ENCODE peak calls at places on chromosomes 2 and 18, in four cellular contexts. T, U, J and Y are unnamed samples. For H3K4me1, the result is how much of the 10 kb centered on the place peaks cover.

GRCh38 chr2:288002-288742 is at the start of gene ALKAL2:
- DNase-seq in T (no peak), U (no peak), J (no peak), Y (no peak)

GRCh38 chr2:3208591-3208990 is 169.0 kb downstream of the EIPR1 start:
- DNase-seq in T (no peak), U (no peak), J (no peak), Y (no peak)

GRCh38 chr2:241095594-241096290 is 6.3 kb downstream of the MTERF4 start:
- DNase-seq in T (no peak), U (no peak), J (no peak), Y (no peak)

GRCh38 chr2:212284166-212284565 is 254.4 kb downstream of the ERBB4 start:
- DNase-seq in T (no peak), U (no peak), J (no peak), Y (no peak)

GRCh38 chr2:199136681-199137080 is 321.1 kb downstream of the SATB2 start:
- DNase-seq in T (peak), U (no peak), J (no peak), Y (no peak)

GRCh38 chr18:961644-962355 is 57.1 kb downstream of the ADCYAP1 start:
- DNase-seq in T (peak), U (peak), J (peak), Y (peak)

GRCh38 chr2:150548527-150548926 is 61.1 kb upstream of the RND3 start:
- DNase-seq in T (peak), U (no peak), J (peak), Y (peak)

GRCh38 chr18:62505669-62506494 is 16.9 kb upstream of the ZCCHC2 start:
- DNase-seq in T (peak), U (peak), J (no peak), Y (peak)

GRCh38 chr18:55694291-55694690 is 106.3 kb upstream of the TCF4 start:
- DNase-seq in T (no peak), U (no peak), J (no peak), Y (no peak)

GRCh38 chr18:10410472-10411300 is 43.7 kb upstream of the APCDD1 start:
- DNase-seq in T (no peak), U (no peak), J (no peak), Y (no peak)

GRCh38 chr2:165055081-165055879 is 100.0 kb upstream of the SLC38A11 start:
- DNase-seq in T (no peak), U (no peak), J (no peak), Y (no peak)

DNA sequence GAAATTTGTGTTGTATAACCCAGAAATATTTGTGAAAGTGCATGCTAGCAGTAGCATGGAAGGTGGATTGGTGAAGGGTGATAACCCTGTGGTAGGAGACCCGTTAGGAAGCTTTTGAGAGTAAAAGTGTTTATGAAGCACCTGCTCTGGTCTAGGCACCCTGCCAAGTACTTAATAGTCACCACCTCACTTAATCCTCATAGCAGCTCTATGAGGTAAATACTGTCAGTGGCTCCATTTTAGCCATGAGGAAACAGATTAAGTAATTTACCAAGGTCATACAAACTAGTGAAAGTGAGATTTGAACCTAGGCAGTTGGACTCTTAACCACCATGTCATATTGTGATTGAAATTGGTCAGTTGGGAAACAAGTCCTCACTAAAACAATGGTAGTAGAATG is 66.8 kb downstream of the TET3 start:
- DNase-seq in T (no peak), U (peak), J (no peak), Y (no peak)
- H3K4me1 ChIP-seq in T (under half), U (under half), J (under half), Y (under half)

GRCh38 chr2:237214963-237215362 is 129.3 kb downstream of the COPS8 start:
- DNase-seq in T (no peak), U (no peak), J (no peak), Y (no peak)

GRCh38 chr2:237222178-237222577 is 136.5 kb downstream of the COPS8 start:
- DNase-seq in T (peak), U (no peak), J (no peak), Y (no peak)

GRCh38 chr2:237217995-237218621 is 132.4 kb downstream of the COPS8 start:
- DNase-seq in T (no peak), U (no peak), J (no peak), Y (no peak)

GRCh38 chr2:237221443-237221842 is 135.8 kb downstream of the COPS8 start:
- DNase-seq in T (no peak), U (no peak), J (no peak), Y (no peak)

GRCh38 chr2:237218756-237219155 is 133.1 kb downstream of the COPS8 start:
- DNase-seq in T (peak), U (no peak), J (no peak), Y (no peak)
- H2AFZ ChIP-seq in T (no peak), U (no peak), J (no peak), Y (no peak)

DNA sequence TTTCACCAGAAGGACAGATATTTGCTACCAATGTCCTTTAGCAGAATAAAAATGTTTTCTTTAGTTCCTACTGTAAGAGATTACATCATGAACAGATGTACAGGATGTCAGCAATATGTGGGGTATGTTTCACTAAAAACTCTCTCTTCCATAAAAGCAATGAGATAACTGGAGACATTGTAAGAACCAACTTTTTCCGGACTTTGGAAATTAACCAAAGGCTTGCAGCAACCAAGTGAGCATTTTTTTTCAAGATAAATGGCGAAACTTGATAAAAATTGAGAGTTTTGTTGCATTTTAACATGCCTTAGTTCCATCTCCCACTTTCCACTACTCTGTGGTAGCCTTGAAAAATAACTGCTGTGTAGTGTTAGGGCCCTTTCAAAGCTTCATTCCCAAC is 429.8 kb upstream of the CDH2 start:
- DNase-seq in T (no peak), U (no peak), J (no peak), Y (no peak)
- H3K27ac ChIP-seq in T (no peak), U (no peak), J (no peak), Y (no peak)

GRCh38 chr2:24771099-24771498 is 22.1 kb downstream of the PTRHD1 start:
- DNase-seq in T (no peak), U (no peak), J (no peak), Y (no peak)

GRCh38 chr2:24771905-24772586 is 21.1 kb downstream of the PTRHD1 start:
- DNase-seq in T (no peak), U (no peak), J (no peak), Y (no peak)

GRCh38 chr2:24779121-24779520 is 14.1 kb downstream of the PTRHD1 start:
- DNase-seq in T (no peak), U (no peak), J (no peak), Y (no peak)

GRCh38 chr2:24768601-24769000 is 24.6 kb downstream of the PTRHD1 start:
- DNase-seq in T (no peak), U (no peak), J (no peak), Y (no peak)

GRCh38 chr2:24774373-24774772 is 18.8 kb downstream of the PTRHD1 start:
- DNase-seq in T (no peak), U (no peak), J (no peak), Y (no peak)
- H3K4me1 ChIP-seq in T (under half), U (under half), J (under half), Y (under half)

GRCh38 chr2:23083963-23084362 is 301.0 kb upstream of the KLHL29 start:
- DNase-seq in T (no peak), U (no peak), J (no peak), Y (no peak)
- H2AFZ ChIP-seq in T (no peak), U (no peak), J (no peak), Y (no peak)

DNA sequence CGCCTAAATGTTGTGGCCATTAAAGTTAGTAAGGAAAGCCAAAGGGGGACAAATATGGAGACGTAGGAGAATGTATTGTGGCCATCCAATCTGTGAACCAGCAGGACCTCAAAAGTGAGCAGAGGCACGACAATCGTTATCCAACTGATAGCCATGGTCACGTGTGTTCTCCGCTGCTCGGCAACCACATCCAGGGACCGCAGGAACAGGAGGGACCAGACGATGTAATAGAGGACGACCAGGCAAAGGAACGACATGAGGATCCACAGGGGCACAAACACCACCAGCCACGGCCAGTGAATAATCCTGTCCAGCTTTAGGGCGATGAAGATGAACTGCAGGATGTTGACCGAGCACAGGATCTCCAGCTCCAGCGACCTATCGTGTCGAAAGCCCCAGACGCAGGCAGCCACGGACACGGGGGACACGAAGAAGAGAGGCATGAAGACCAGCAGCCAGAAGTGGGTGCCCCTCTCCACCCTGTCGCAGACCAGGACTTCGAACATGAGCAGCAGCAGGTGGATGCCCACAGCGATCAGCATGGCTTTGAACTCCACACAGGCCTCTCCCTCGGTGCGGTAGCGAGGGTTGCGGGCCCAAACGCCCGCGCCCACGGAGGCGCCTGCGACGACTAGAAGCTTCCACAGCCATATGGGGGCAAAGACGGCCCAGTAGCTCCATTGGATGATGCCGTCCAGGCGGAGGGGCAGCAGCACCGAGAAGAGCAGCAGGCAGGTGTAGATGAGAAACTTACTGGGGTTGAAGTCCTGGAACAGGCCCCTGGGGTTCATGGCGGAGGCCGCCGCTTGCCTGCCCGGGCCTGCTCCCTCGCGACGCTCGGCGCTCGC is 790 bp downstream of the TMEM185B start:
- DNase-seq in T (no peak), U (no peak), J (no peak), Y (no peak)
- H3K27ac ChIP-seq in T (peak), U (no peak), J (peak), Y (peak)

GRCh38 chr2:146241023-146241422 is 1603.8 kb upstream of the ACVR2A start:
- DNase-seq in T (no peak), U (no peak), J (no peak), Y (no peak)
- H3K4me1 ChIP-seq in T (under half), U (under half), J (under half), Y (under half)

DNA sequence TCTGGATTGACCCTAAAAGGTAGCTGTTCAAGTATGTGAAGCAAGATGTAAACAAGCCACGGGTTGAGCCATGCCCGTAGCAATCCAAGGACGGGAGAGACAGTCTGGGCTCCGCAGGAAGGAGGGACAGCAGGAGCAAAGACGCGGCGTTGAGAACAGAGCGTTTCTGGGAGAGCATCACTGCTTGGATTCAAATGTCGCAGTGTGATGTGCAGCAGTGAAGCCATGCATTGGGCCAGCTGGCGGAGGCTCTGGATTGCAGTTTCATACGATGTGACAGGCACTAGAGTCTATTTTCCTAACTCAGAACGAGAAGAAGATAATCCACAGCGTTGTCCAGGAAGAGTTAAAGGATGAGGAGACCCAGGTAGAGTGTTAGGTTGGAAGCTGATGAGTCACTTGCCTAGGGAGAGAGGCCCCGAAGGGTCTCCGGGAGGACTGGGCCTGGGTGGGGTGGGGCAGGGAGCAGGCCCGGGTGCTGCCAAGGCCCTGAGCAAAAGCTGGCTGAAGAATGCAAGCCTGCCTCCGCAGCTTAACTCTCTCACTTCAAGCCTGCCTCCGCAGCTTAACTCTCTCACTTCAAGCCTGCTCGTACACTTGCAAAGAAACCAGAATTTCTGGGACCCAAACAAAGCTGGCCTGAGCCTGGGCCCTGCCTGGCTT is 17.7 kb upstream of the SEMA4C start:
- DNase-seq in T (peak), U (no peak), J (no peak), Y (no peak)
- H2AFZ ChIP-seq in T (peak), U (no peak), J (no peak), Y (no peak)

DNA sequence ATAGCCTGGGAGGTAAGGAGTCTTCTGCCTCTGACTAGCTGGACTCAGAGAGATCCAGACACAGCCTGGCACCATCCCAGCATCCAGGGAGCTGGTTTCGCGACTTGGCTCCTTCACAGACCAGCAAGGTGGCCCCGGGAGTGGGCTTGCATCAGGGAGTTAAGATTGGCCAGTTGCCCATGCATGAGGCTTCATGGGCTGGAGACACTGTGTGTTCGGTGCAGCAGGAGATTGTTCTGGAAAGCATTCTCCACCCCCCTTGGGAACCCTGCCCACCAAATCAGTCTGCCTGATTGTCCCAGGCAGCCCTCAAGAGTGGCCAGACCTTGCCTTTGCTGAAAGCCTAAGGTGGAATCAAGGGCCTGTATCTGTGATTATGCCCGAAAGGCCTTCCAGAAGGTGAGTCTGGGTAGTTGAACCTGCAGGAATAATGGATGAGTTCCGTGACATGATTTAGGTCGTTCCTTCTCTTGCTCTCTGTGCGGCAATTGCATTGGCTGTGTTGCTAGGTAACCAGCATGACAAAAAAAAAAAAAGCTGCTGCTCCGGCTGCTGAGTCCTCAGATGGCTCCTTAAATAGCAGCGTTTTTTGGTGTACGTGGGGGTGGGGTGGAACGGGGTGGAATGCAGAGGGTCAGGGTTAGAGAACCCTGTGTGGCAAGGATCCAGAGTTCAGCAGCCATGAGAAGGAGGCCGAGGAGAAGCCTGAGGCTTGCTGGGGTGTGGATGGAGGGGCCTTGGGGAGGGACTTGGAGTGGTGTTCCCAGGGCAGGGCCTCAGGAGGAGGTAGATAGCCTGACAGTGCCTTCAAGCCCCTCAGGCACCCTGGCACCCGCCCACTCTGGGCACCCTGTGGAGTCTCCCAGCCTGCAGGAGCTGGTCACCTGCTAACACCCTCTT is 93.0 kb upstream of the MCFD2 start:
- DNase-seq in T (peak), U (no peak), J (no peak), Y (no peak)
- H3K27ac ChIP-seq in T (peak), U (no peak), J (no peak), Y (no peak)

GRCh38 chr2:42878581-42878980 is 86.2 kb upstream of the HAAO start:
- DNase-seq in T (no peak), U (no peak), J (no peak), Y (no peak)
- H3K4me1 ChIP-seq in T (under half), U (under half), J (under half), Y (under half)